ENCODE peak calls at places on chromosomes 16 and 17, in eight cellular contexts. H, V, Y, Q, A, U, D and W are unnamed samples.

GRCh38 chr17:75511610-75512575 is 3.4 kb downstream of the CASKIN2 start:
- DNase-seq in H (no peak), V (no peak), Y (no peak), Q (no peak), A (no peak), U (no peak), D (no peak), W (peak)

GRCh38 chr17:13393841-13394710 is 207.7 kb downstream of the HS3ST3A1 start:
- DNase-seq in H (no peak), V (no peak), Y (no peak), Q (no peak), A (peak), U (no peak), D (no peak), W (no peak)

GRCh38 chr16:69494993-69495392 is 70.6 kb downstream of the CYB5B start:
- DNase-seq in H (no peak), V (peak), Y (peak), Q (peak), A (no peak), U (no peak), D (peak), W (no peak)

GRCh38 chr17:49267912-49268311 is 37.3 kb upstream of the PHOSPHO1 start:
- DNase-seq in H (no peak), V (no peak), Y (no peak), Q (no peak), A (no peak), U (no peak), D (no peak), W (no peak)

GRCh38 chr16:27945233-27945975 is 118.1 kb downstream of the GSG1L start:
- DNase-seq in H (no peak), V (no peak), Y (no peak), Q (no peak), A (no peak), U (no peak), D (no peak), W (no peak)

GRCh38 chr17:31583795-31584340 is 192.4 kb downstream of the RAB11FIP4 start:
- DNase-seq in H (no peak), V (no peak), Y (no peak), Q (no peak), A (no peak), U (no peak), D (no peak), W (no peak)

GRCh38 chr17:41462705-41463104 is 4.5 kb downstream of the KRT32 start:
- DNase-seq in H (no peak), V (no peak), Y (no peak), Q (no peak), A (no peak), U (no peak), D (no peak), W (no peak)

GRCh38 chr17:36221187-36221586 is 10.3 kb downstream of the CCL4L2 start:
- DNase-seq in H (no peak), V (no peak), Y (no peak), Q (no peak), A (no peak), U (no peak), D (no peak), W (no peak)

GRCh38 chr17:28763804-28764266 is 20.0 kb downstream of the TRAF4 start:
- DNase-seq in H (no peak), V (peak), Y (peak), Q (peak), A (peak), U (peak), D (peak), W (peak)

GRCh38 chr16:49632111-49632797 is 223.7 kb downstream of the ZNF423 start:
- DNase-seq in H (no peak), V (no peak), Y (no peak), Q (no peak), A (no peak), U (no peak), D (no peak), W (no peak)

GRCh38 chr16:12426122-12426521 is 377.6 kb downstream of the CPPED1 start:
- DNase-seq in H (peak), V (no peak), Y (no peak), Q (no peak), A (peak), U (no peak), D (no peak), W (no peak)

GRCh38 chr16:88064889-88065746 is 113.9 kb downstream of the BANP start:
- DNase-seq in H (no peak), V (no peak), Y (no peak), Q (no peak), A (no peak), U (no peak), D (no peak), W (no peak)

GRCh38 chr17:33750943-33751701 is 458.0 kb upstream of the ASIC2 start:
- DNase-seq in H (peak), V (peak), Y (peak), Q (peak), A (peak), U (peak), D (peak), W (peak)

GRCh38 chr16:82260212-82260795 is 90.3 kb upstream of the MPHOSPH6 start:
- DNase-seq in H (no peak), V (no peak), Y (no peak), Q (no peak), A (no peak), U (no peak), D (no peak), W (no peak)